ENCODE peak calls at places on chromosome 14, in four cellular contexts. W is NCI-H1436, E is GM04503, J is left cardiac atrium. C is an unnamed sample.

GRCh38 chr14:91352101-91352500 is 65.5 kb downstream of the CCDC88C start:
- DNase-seq in E (no peak), W (no peak), J (peak), C (no peak)

GRCh38 chr14:59190372-59190771 is 1.9 kb downstream of the DAAM1 start:
- DNase-seq in J (no peak), W (no peak), E (no peak), C (peak)

GRCh38 chr14:98223106-98223505 is 1048.9 kb downstream of the BCL11B start:
- DNase-seq in W (no peak), E (no peak), J (no peak), C (no peak)

GRCh38 chr14:58712357-58712756 is 74.6 kb downstream of the DACT1 start:
- DNase-seq in W (no peak), J (no peak), E (no peak), C (no peak)

GRCh38 chr14:105119410-105120025 is 49.1 kb downstream of the JAG2 start:
- DNase-seq in E (no peak), W (no peak), J (no peak), C (no peak)

GRCh38 chr14:23091294-23092225 is 3.4 kb downstream of the ACIN1 start:
- DNase-seq in E (no peak), J (no peak), W (no peak), C (no peak)

GRCh38 chr14:69153848-69154208 is 909 bp upstream of the DCAF5 start:
- DNase-seq in E (no peak), W (no peak), J (peak), C (peak)

GRCh38 chr14:80095623-80096022 is 115.7 kb downstream of the DIO2 start:
- DNase-seq in W (no peak), E (peak), J (no peak), C (peak)

GRCh38 chr14:52706286-52706685 is 714 bp upstream of the PSMC6 start:
- DNase-seq in E (no peak), J (no peak), W (no peak), C (no peak)

GRCh38 chr14:92603309-92604257 is 90.0 kb downstream of the RIN3 start:
- DNase-seq in E (peak), J (no peak), W (no peak), C (peak)

GRCh38 chr14:61178226-61179060 is 102.7 kb downstream of the TMEM30B start:
- DNase-seq in E (peak), W (no peak), J (no peak), C (peak)

GRCh38 chr14:100779691-100780080 is 46.2 kb upstream of the MEG3 start:
- DNase-seq in E (no peak), J (no peak), W (no peak), C (no peak)

GRCh38 chr14:99744199-99744872 is 48.9 kb upstream of the EML1 start:
- DNase-seq in E (no peak), W (no peak), J (no peak), C (no peak)

GRCh38 chr14:103296987-103297386 is 37.0 kb upstream of the EIF5 start:
- DNase-seq in W (no peak), J (no peak), E (no peak), C (no peak)

GRCh38 chr14:100783630-100784321 is 42.1 kb upstream of the MEG3 start:
- DNase-seq in E (no peak), W (peak), J (no peak), C (no peak)

GRCh38 chr14:34030864-34031263 is 80.0 kb upstream of the EGLN3 start:
- DNase-seq in J (peak), W (no peak), E (no peak), C (peak)

GRCh38 chr14:77102154-77102553 is 4.1 kb downstream of the CIPC start:
- DNase-seq in E (no peak), W (no peak), J (no peak), C (no peak)

GRCh38 chr14:103537175-103537990 is 8.4 kb downstream of the TRMT61A start:
- DNase-seq in W (no peak), E (no peak), J (peak), C (no peak)

GRCh38 chr14:85402546-85403162 is 127.3 kb upstream of the FLRT2 start:
- DNase-seq in W (no peak), E (no peak), J (no peak), C (no peak)

GRCh38 chr14:77988966-77989365 is 181.2 kb upstream of the NRXN3 start:
- DNase-seq in E (peak), J (peak), W (no peak), C (peak)

GRCh38 chr14:77511486-77512162 is 13.0 kb upstream of the ISM2 start:
- DNase-seq in J (no peak), W (no peak), E (no peak), C (no peak)

GRCh38 chr14:75769047-75769685 is 108.1 kb downstream of the TTLL5 start:
- DNase-seq in J (no peak), E (no peak), W (no peak), C (no peak)

GRCh38 chr14:94966344-94966743 is 191.0 kb downstream of the DICER1 start:
- DNase-seq in J (no peak), W (no peak), E (no peak), C (no peak)

GRCh38 chr14:99258341-99258781 is 13.6 kb downstream of the BCL11B start:
- DNase-seq in J (no peak), E (no peak), W (no peak), C (no peak)

GRCh38 chr14:81436296-81437138 is 36.4 kb upstream of the STON2 start:
- DNase-seq in J (peak), W (peak), E (no peak), C (peak)

GRCh38 chr14:39267592-39268112 is 33.9 kb downstream of the MIA2 start:
- DNase-seq in E (no peak), W (no peak), J (no peak), C (no peak)

GRCh38 chr14:73723799-73724621 is 9.8 kb upstream of the PNMA1 start:
- DNase-seq in W (peak), E (peak), J (peak), C (peak)

GRCh38 chr14:61154606-61155005 is 126.5 kb downstream of the TMEM30B start:
- DNase-seq in W (no peak), E (no peak), J (no peak), C (no peak)

GRCh38 chr14:92352158-92352985 is 29.4 kb downstream of the SLC24A4 start:
- DNase-seq in J (no peak), E (no peak), W (no peak), C (no peak)

GRCh38 chr14:51242545-51243490 is 2.8 kb downstream of the TMX1 start:
- DNase-seq in J (no peak), W (no peak), E (no peak), C (no peak)

C was measured in AG08395.